ENCODE peak calls at places on chromosomes 7 and 10, in six cellular contexts. Z is Peyer's patch, H is astrocyte of the spinal cord, B is SK-N-SH, S is MM.1S, O is HepG2. J is an unnamed sample.
A peak's percentile ranks its signal among the peaks of the same experiment; 100 is the strongest.

GRCh38 chr7:155725073-155725346 is 80.5 kb downstream of the RBM33 start:
- DNase-seq in Z (no peak), H (no peak), B (no peak), S (no peak), O (no peak), J (no peak)

GRCh38 chr10:18204050-18204449 is 63.8 kb downstream of the CACNB2 start:
- DNase-seq in Z (no peak), H (no peak), B (peak; percentile 38), S (no peak), O (no peak), J (no peak)

GRCh38 chr7:38382627-38383026 is 109.2 kb upstream of the TARP start:
- DNase-seq in Z (no peak), H (peak; percentile 29), B (no peak), S (no peak), O (no peak), J (no peak)

GRCh38 chr10:1404236-1404952 is 332.9 kb downstream of the ADARB2 start:
- DNase-seq in Z (peak; percentile 29), H (no peak), B (no peak), S (no peak), O (no peak), J (no peak)

GRCh38 chr10:52312999-52313349 is 1.1 kb upstream of the DKK1 start:
- DNase-seq in Z (no peak), H (peak; percentile 37), B (no peak), S (peak; percentile 27), O (no peak), J (peak; percentile 24)

GRCh38 chr10:33055636-33056035 is 97.6 kb upstream of the ITGB1 start:
- DNase-seq in Z (no peak), H (peak; percentile 55), B (no peak), S (no peak), O (no peak), J (no peak)

GRCh38 chr7:22842383-22842903 is 19.8 kb upstream of the TOMM7 start:
- DNase-seq in Z (no peak), H (no peak), B (no peak), S (no peak), O (no peak), J (no peak)

GRCh38 chr7:33806284-33807157 is 98.8 kb upstream of the BMPER start:
- DNase-seq in Z (no peak), H (peak; percentile 27), B (no peak), S (no peak), O (peak; percentile 18), J (peak; percentile 8)

GRCh38 chr10:22346087-22346661 is 878 bp downstream of the SPAG6 start:
- DNase-seq in Z (no peak), H (no peak), B (no peak), S (no peak), O (no peak), J (peak; percentile 21)

GRCh38 chr7:135074096-135074495 is 73.8 kb upstream of the TMEM140 start:
- DNase-seq in Z (no peak), H (no peak), B (no peak), S (no peak), O (no peak), J (no peak)

GRCh38 chr7:44434201-44434600 is 56.3 kb downstream of the NUDCD3 start:
- DNase-seq in Z (no peak), H (no peak), B (no peak), S (no peak), O (no peak), J (no peak)

GRCh38 chr7:1214516-1214915 is 18.2 kb upstream of the UNCX start:
- DNase-seq in Z (no peak), H (no peak), B (peak; percentile 39), S (no peak), O (no peak), J (no peak)

GRCh38 chr7:44326261-44327125 is 1.1 kb upstream of the CAMK2B start:
- DNase-seq in Z (no peak), H (no peak), B (no peak), S (no peak), O (no peak), J (no peak)

GRCh38 chr7:134905375-134905774 is 80.9 kb upstream of the AGBL3 start:
- DNase-seq in Z (peak; percentile 49), H (peak; percentile 91), B (no peak), S (no peak), O (no peak), J (no peak)

GRCh38 chr10:131871673-131872005 is 29.2 kb upstream of the PPP2R2D start:
- DNase-seq in Z (no peak), H (no peak), B (no peak), S (no peak), O (no peak), J (no peak)

GRCh38 chr10:73517166-73517888 is 21.5 kb upstream of the PPP3CB start:
- DNase-seq in Z (no peak), H (no peak), B (no peak), S (no peak), O (no peak), J (no peak)

GRCh38 chr7:40057292-40057691 is 77.1 kb downstream of the MPLKIP start:
- DNase-seq in Z (no peak), H (peak; percentile 13), B (no peak), S (no peak), O (no peak), J (no peak)

GRCh38 chr10:6070647-6071046 is 8.5 kb upstream of the IL2RA start:
- DNase-seq in Z (peak; percentile 45), H (no peak), B (no peak), S (no peak), O (no peak), J (no peak)

GRCh38 chr10:101617824-101618568 is 29.9 kb downstream of the DPCD start:
- DNase-seq in Z (no peak), H (no peak), B (no peak), S (no peak), O (no peak), J (no peak)

GRCh38 chr7:28739826-28740225 is 218.3 kb downstream of the TRIL start:
- DNase-seq in Z (no peak), H (no peak), B (no peak), S (no peak), O (no peak), J (peak; percentile 82)

GRCh38 chr7:135326636-135327280 is 93.1 kb downstream of the STRA8 start:
- DNase-seq in Z (no peak), H (peak; percentile 30), B (no peak), S (no peak), O (no peak), J (no peak)

GRCh38 chr10:4023997-4024396 is 239.0 kb upstream of the KLF6 start:
- DNase-seq in Z (no peak), H (peak; percentile 49), B (no peak), S (no peak), O (no peak), J (no peak)

GRCh38 chr7:23261843-23262452 is 15.4 kb downstream of the GPNMB start:
- DNase-seq in Z (peak; percentile 71), H (peak; percentile 65), B (peak; percentile 91), S (peak; percentile 75), O (peak; percentile 58), J (peak; percentile 77)

DNA sequence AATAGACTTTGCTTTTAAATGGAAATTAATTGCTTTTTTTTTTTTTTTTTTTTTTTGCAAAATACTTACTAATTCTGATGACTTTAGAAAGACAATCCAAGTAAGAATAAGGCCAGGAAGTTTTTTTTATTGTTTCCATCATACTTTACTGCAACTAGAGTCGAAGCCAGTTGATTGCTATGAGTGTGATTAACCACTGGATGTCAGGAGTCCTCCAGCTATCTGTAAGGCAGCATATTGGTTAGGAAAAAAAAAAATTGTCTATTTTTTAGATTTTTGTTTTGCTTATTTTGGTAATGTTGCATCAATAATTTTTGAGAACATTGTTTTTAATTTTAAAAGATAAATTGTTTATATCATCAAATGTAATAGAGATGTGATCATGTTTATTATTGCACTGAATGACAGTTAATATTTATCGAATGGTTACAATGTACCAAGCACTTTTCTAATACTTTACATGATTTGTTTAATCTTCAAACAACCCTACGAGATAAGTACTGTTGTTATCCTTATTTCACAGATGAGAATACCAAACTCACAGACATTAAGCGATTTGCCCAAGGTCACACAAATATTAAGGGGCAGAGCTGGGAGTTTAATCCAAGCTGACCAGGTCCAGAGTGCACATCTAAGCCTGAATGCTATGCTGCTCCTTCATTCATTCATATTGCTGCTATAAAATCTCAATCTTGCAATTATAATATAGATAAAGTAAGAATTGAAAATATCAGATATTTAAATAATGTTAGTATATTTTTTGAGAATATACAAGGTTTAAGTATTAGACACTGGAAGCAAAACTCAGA is 19.9 kb upstream of the LMOD2 start:
- DNase-seq in Z (no peak), H (peak; percentile 55), B (peak; percentile 72), S (peak; percentile 21), O (peak; percentile 5), J (peak; percentile 54)
- TF ChIP-seq CTCF in Z (peak; percentile 25), H (peak; percentile 71), B (peak; percentile 92), S (peak; percentile 26), O (peak; percentile 55), J (peak; percentile 76)

GRCh38 chr7:26964409-26964808 is 100.0 kb upstream of the SKAP2 start:
- DNase-seq in Z (no peak), H (no peak), B (no peak), S (no peak), O (no peak), J (no peak)

GRCh38 chr7:26954929-26955328 is 90.5 kb upstream of the SKAP2 start:
- DNase-seq in Z (no peak), H (no peak), B (no peak), S (no peak), O (no peak), J (no peak)

GRCh38 chr7:26955516-26955915 is 91.1 kb upstream of the SKAP2 start:
- DNase-seq in Z (no peak), H (no peak), B (no peak), S (no peak), O (no peak), J (no peak)

GRCh38 chr7:26959290-26959689 is 94.9 kb upstream of the SKAP2 start:
- DNase-seq in Z (no peak), H (peak; percentile 17), B (no peak), S (no peak), O (no peak), J (no peak)

GRCh38 chr7:26958834-26959233 is 94.4 kb upstream of the SKAP2 start:
- DNase-seq in Z (peak; percentile 51), H (peak; percentile 80), B (no peak), S (no peak), O (peak; percentile 46), J (no peak)
- H3K4me3 ChIP-seq in Z (no peak overlapping the region), H (no peak overlapping the region), B (no peak overlapping the region), S (no peak overlapping the region), O (no peak overlapping the region), J (no peak overlapping the region)

GRCh38 chr10:11035318-11035920 is 17.7 kb downstream of the CELF2 start:
- DNase-seq in Z (peak; percentile 65), H (peak; percentile 79), B (no peak), S (peak; percentile 57), O (no peak), J (peak; percentile 52)

GRCh38 chr10:11042375-11042774 is 24.7 kb downstream of the CELF2 start:
- DNase-seq in Z (no peak), H (no peak), B (no peak), S (no peak), O (no peak), J (no peak)

GRCh38 chr10:11034762-11035161 is 17.1 kb downstream of the CELF2 start:
- DNase-seq in Z (no peak), H (no peak), B (no peak), S (no peak), O (no peak), J (no peak)

GRCh38 chr10:11036424-11037011 is 18.8 kb downstream of the CELF2 start:
- DNase-seq in Z (peak; percentile 72), H (peak; percentile 56), B (peak; percentile 55), S (no peak), O (peak; percentile 11), J (peak; percentile 59)
- TF ChIP-seq CTCF in Z (peak; percentile 43), H (peak; percentile 62), B (peak; percentile 38), S (peak; percentile 35), O (peak; percentile 44), J (peak; percentile 72)

GRCh38 chr7:74288034-74288881 is 949 bp upstream of the CLIP2 start:
- DNase-seq in Z (no peak), H (peak; percentile 13), B (no peak), S (no peak), O (no peak), J (no peak)
- H3K4me3 ChIP-seq in Z (peak overlapping the region; percentile 96), H (no peak overlapping the region), B (peak overlapping the region; percentile 63), S (peak overlapping the region; percentile 64), O (peak overlapping the region; percentile 57), J (peak overlapping the region; percentile 90)

J was measured in neural progenitor cell.